ENCODE peak calls at places on chromosomes 1 and 21, in ten cellular contexts. P is stomach; U is neural progenitor cell; D is endothelial cell of umbilical vein; Z is pancreas; A is prostate gland; B is esophagus squamous epithelium; R is CD8-positive, alpha-beta memory T cell; K is mesenchymal stem cell; G is PC-3. V is an unnamed sample.
A peak's percentile ranks its signal among the peaks of the same experiment; 100 is the strongest.

GRCh38 chr1:243294723-243295121 is 38.9 kb downstream of the SDCCAG8 start:
- DNase-seq in P (no peak), K (peak; percentile 55), U (no peak), R (no peak), A (no peak), G (peak; percentile 55), D (peak; percentile 43), B (no peak), Z (no peak), V (no peak)

GRCh38 chr1:164265232-164265631 is 293.8 kb upstream of the PBX1 start:
- DNase-seq in U (no peak), P (no peak), K (no peak), B (no peak), R (no peak), A (no peak), D (no peak), Z (no peak), G (no peak), V (no peak)

GRCh38 chr1:29688477-29689365 is 452.4 kb downstream of the PTPRU start:
- DNase-seq in D (peak; percentile 56), P (no peak), A (no peak), Z (no peak), B (no peak), U (no peak), K (peak; percentile 79), G (peak; percentile 58), R (no peak), V (no peak)

GRCh38 chr1:16984717-16985116 is 4.3 kb upstream of the MFAP2 start:
- DNase-seq in P (no peak), U (no peak), R (no peak), Z (no peak), K (peak; percentile 21), G (peak; percentile 98), B (no peak), D (peak; percentile 93), A (peak; percentile 47), V (no peak)

GRCh38 chr1:11787251-11787803 is 18.4 kb downstream of the MTHFR start:
- DNase-seq in Z (no peak), G (peak; percentile 45), R (no peak), P (peak; percentile 81), D (peak; percentile 8), K (peak; percentile 51), U (peak; percentile 61), A (no peak), B (no peak), V (no peak)

GRCh38 chr1:199322278-199322677 is 683.4 kb downstream of the PTPRC start:
- DNase-seq in U (no peak), Z (no peak), B (no peak), D (no peak), P (no peak), K (no peak), A (no peak), R (no peak), G (no peak), V (no peak)

GRCh38 chr1:17004466-17005364 is 7.0 kb downstream of the ATP13A2 start:
- DNase-seq in B (no peak), P (no peak), K (no peak), A (no peak), U (no peak), Z (no peak), R (no peak), D (no peak), G (no peak), V (no peak)

GRCh38 chr1:2582401-2582800 is 4.2 kb upstream of the PRXL2B start:
- DNase-seq in A (no peak), D (no peak), G (no peak), P (no peak), U (no peak), K (no peak), Z (no peak), B (no peak), R (no peak), V (no peak)

GRCh38 chr1:112320035-112320429 is 76.0 kb upstream of the CTTNBP2NL start:
- DNase-seq in G (no peak), B (no peak), R (no peak), U (no peak), P (no peak), K (no peak), A (no peak), D (no peak), Z (no peak), V (no peak)

GRCh38 chr21:15455819-15456462 is 273.8 kb upstream of the USP25 start:
- DNase-seq in D (no peak), Z (no peak), A (no peak), B (no peak), U (no peak), R (no peak), G (no peak), K (no peak), P (no peak), V (no peak)

GRCh38 chr1:168506204-168506819 is 37.5 kb downstream of the XCL2 start:
- DNase-seq in B (no peak), G (peak; percentile 97), U (no peak), R (no peak), D (no peak), K (no peak), Z (no peak), P (no peak), A (no peak), V (no peak)

GRCh38 chr1:2645143-2645542 is 12.3 kb upstream of the MMEL1 start:
- DNase-seq in G (no peak), A (no peak), U (no peak), P (no peak), Z (no peak), D (no peak), R (peak; percentile 32), B (no peak), K (no peak), V (no peak)

GRCh38 chr1:228906461-228906860 is 171.2 kb downstream of the RHOU start:
- DNase-seq in R (no peak), U (no peak), D (no peak), B (no peak), A (no peak), Z (no peak), P (no peak), G (no peak), K (no peak), V (no peak)
- H3K36me3 ChIP-seq in R (no peaks in the 10 kb centered on the region), U (no peaks in the 10 kb centered on the region), D (no peaks in the 10 kb centered on the region), B (no peaks in the 10 kb centered on the region), A (no peaks in the 10 kb centered on the region), Z (no peaks in the 10 kb centered on the region), P (no peaks in the 10 kb centered on the region), G (no peaks in the 10 kb centered on the region), K (no peaks in the 10 kb centered on the region), V (no peaks in the 10 kb centered on the region)

DNA sequence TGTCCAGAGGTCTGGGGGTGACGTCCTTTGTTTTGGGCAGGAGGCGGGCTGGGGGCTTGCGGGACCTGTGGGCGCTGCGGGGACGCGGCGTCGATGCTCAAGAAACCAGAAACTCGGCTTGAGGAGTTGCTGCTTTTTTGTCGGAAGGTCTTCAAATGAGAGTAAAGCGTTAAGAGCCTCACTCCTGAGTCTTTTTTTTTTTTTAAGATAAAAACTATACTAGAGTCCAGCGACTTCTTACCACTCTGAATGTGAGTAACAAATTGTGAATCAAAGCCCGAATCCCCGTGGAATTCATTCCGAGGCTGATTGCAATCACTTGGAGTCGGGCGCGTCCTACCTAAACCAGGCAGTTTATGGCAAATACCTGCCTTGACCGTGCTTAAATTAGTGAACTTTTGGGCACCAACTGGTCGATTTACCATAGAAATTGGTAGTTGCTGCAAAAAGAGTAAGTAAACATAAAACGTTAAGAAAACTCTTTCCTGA is 583 bp downstream of the GPSM2 start:
- DNase-seq in Z (no peak), A (no peak), G (peak; percentile 39), P (no peak), R (no peak), B (no peak), U (no peak), D (peak; percentile 55), K (peak; percentile 53), V (peak; percentile 19)
- H3K27ac ChIP-seq in Z (no peak overlapping the region), A (peak overlapping the region; percentile 81), G (peak overlapping the region; percentile 12), P (peak overlapping the region; percentile 75), R (peak overlapping the region; percentile 52), B (peak overlapping the region; percentile 95), U (no peak overlapping the region), D (peak overlapping the region; percentile 13), K (peak overlapping the region; percentile 34), V (peak overlapping the region; percentile 18)

GRCh38 chr1:22509815-22510214 is 53.5 kb upstream of the EPHA8 start:
- DNase-seq in Z (no peak), B (no peak), D (peak; percentile 10), G (peak; percentile 2), A (no peak), R (no peak), K (no peak), U (no peak), P (no peak), V (no peak)

GRCh38 chr1:22508329-22508728 is 55.0 kb upstream of the EPHA8 start:
- DNase-seq in A (no peak), B (no peak), R (no peak), P (no peak), D (no peak), G (no peak), Z (peak; percentile 43), K (no peak), U (no peak), V (no peak)

GRCh38 chr1:22517936-22518335 is 45.4 kb upstream of the EPHA8 start:
- DNase-seq in K (no peak), Z (no peak), G (no peak), R (no peak), A (no peak), P (no peak), U (no peak), D (no peak), B (no peak), V (no peak)

GRCh38 chr1:22508991-22509390 is 54.3 kb upstream of the EPHA8 start:
- DNase-seq in K (no peak), P (no peak), R (no peak), Z (no peak), B (no peak), A (peak; percentile 46), U (no peak), D (no peak), G (no peak), V (no peak)

GRCh38 chr1:22512873-22513272 is 50.4 kb upstream of the EPHA8 start:
- DNase-seq in U (no peak), A (no peak), G (no peak), B (no peak), R (no peak), D (no peak), K (no peak), P (no peak), Z (no peak), V (no peak)
- H3K36me3 ChIP-seq in U (no peaks in the 10 kb centered on the region), A (peaks cover 6% of the 10 kb centered on the region), G (peaks cover 21% of the 10 kb centered on the region), B (peaks cover 100% of the 10 kb centered on the region), R (peaks cover 72% of the 10 kb centered on the region), D (peaks cover 31% of the 10 kb centered on the region), K (peaks cover 97% of the 10 kb centered on the region), P (peaks cover 72% of the 10 kb centered on the region), Z (peaks cover 54% of the 10 kb centered on the region), V (peaks cover 62% of the 10 kb centered on the region)

GRCh38 chr1:152980676-152981075 is 3.2 kb upstream of the SPRR1A start:
- DNase-seq in P (no peak), D (no peak), K (no peak), Z (no peak), G (no peak), B (no peak), R (no peak), U (no peak), A (no peak), V (no peak)
- H3K27ac ChIP-seq in P (no peak overlapping the region), D (no peak overlapping the region), K (no peak overlapping the region), Z (no peak overlapping the region), G (no peak overlapping the region), B (peak overlapping the region; percentile 76), R (no peak overlapping the region), U (no peak overlapping the region), A (no peak overlapping the region), V (no peak overlapping the region)

DNA sequence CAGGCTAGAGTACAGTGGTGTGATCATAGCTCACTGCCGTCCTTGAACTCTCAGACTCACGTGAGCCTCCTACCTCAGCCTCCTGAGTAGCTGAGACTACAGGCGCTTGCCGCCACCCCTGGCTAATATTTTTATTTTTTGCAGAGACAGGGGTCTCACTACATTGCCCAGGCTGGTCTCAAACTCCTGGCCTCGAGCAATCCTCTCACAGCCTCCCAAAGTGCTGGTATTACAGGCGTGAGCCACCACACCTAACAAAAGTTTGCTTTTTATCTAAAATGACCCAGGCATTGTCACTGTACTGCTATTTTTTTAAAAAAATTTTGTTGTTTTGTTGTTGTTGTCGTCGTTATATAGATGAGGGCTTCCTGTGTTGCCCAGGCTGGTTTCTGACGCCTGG is 46.4 kb downstream of the CAPN2 start:
- DNase-seq in A (no peak), U (no peak), B (no peak), R (no peak), K (no peak), P (no peak), D (no peak), Z (no peak), G (no peak), V (no peak)
- H3K36me3 ChIP-seq in A (no peaks in the 10 kb centered on the region), U (no peaks in the 10 kb centered on the region), B (peaks cover 100% of the 10 kb centered on the region), R (peaks cover 65% of the 10 kb centered on the region), K (peaks cover 100% of the 10 kb centered on the region), P (peaks cover 95% of the 10 kb centered on the region), D (peaks cover 44% of the 10 kb centered on the region), Z (peaks cover 78% of the 10 kb centered on the region), G (peaks cover 99% of the 10 kb centered on the region), V (peaks cover 38% of the 10 kb centered on the region)